ENCODE peak calls at places on chromosome 10, in five cellular contexts. One of them, this sample, is unnamed.

GRCh38 chr10:80194373-80195045 is 10.8 kb downstream of the ANXA11 start:
- DNase-seq in lower lobe of right lung: no peak
- DNase-seq in lower leg skin: no peak
- DNase-seq in CD8-positive, alpha-beta T cell: no peak
- DNase-seq in progenitor cell of endocrine pancreas: no peak
- DNase-seq in this sample: no peak

GRCh38 chr10:37906382-37906781 is 49.0 kb upstream of the ZNF248 start:
- DNase-seq in lower lobe of right lung: no peak
- DNase-seq in lower leg skin: no peak
- DNase-seq in CD8-positive, alpha-beta T cell: no peak
- DNase-seq in progenitor cell of endocrine pancreas: no peak
- DNase-seq in this sample: no peak

GRCh38 chr10:107790271-107790670 is 625.8 kb upstream of the SORCS1 start:
- DNase-seq in lower lobe of right lung: no peak
- DNase-seq in lower leg skin: no peak
- DNase-seq in CD8-positive, alpha-beta T cell: no peak
- DNase-seq in progenitor cell of endocrine pancreas: no peak
- DNase-seq in this sample: no peak

GRCh38 chr10:43793714-43794113 is 145.0 kb upstream of the ZNF32 start:
- DNase-seq in lower lobe of right lung: no peak
- DNase-seq in lower leg skin: no peak
- DNase-seq in CD8-positive, alpha-beta T cell: no peak
- DNase-seq in progenitor cell of endocrine pancreas: no peak
- DNase-seq in this sample: no peak

GRCh38 chr10:71833451-71834342 is 17.4 kb downstream of the PSAP start:
- DNase-seq in lower lobe of right lung: no peak
- DNase-seq in lower leg skin: no peak
- DNase-seq in CD8-positive, alpha-beta T cell: no peak
- DNase-seq in progenitor cell of endocrine pancreas: no peak
- DNase-seq in this sample: no peak

GRCh38 chr10:97570789-97571536 is 1.6 kb upstream of the ANKRD2 start:
- DNase-seq in lower lobe of right lung: no peak
- DNase-seq in lower leg skin: no peak
- DNase-seq in CD8-positive, alpha-beta T cell: no peak
- DNase-seq in progenitor cell of endocrine pancreas: no peak
- DNase-seq in this sample: no peak

GRCh38 chr10:60914676-60915075 is 29.3 kb downstream of the RHOBTB1 start:
- DNase-seq in lower lobe of right lung: no peak
- DNase-seq in lower leg skin: no peak
- DNase-seq in CD8-positive, alpha-beta T cell: no peak
- DNase-seq in progenitor cell of endocrine pancreas: no peak
- DNase-seq in this sample: no peak

GRCh38 chr10:77592946-77593636 is 44.5 kb downstream of the KCNMA1 start:
- DNase-seq in lower lobe of right lung: no peak
- DNase-seq in lower leg skin: no peak
- DNase-seq in CD8-positive, alpha-beta T cell: no peak
- DNase-seq in progenitor cell of endocrine pancreas: no peak
- DNase-seq in this sample: no peak

GRCh38 chr10:15236340-15236739 is 67.8 kb upstream of the NMT2 start:
- DNase-seq in lower lobe of right lung: no peak
- DNase-seq in lower leg skin: peak
- DNase-seq in CD8-positive, alpha-beta T cell: no peak
- DNase-seq in progenitor cell of endocrine pancreas: no peak
- DNase-seq in this sample: no peak

GRCh38 chr10:12019343-12019971 is 23.2 kb downstream of the UPF2 start:
- DNase-seq in lower lobe of right lung: no peak
- DNase-seq in lower leg skin: no peak
- DNase-seq in CD8-positive, alpha-beta T cell: no peak
- DNase-seq in progenitor cell of endocrine pancreas: no peak
- DNase-seq in this sample: no peak

GRCh38 chr10:62961951-62962523 is 145.9 kb upstream of the EGR2 start:
- DNase-seq in lower lobe of right lung: no peak
- DNase-seq in lower leg skin: no peak
- DNase-seq in CD8-positive, alpha-beta T cell: no peak
- DNase-seq in progenitor cell of endocrine pancreas: no peak
- DNase-seq in this sample: no peak

GRCh38 chr10:116402858-116403257 is 24.8 kb upstream of the PNLIPRP3 start:
- DNase-seq in lower lobe of right lung: no peak
- DNase-seq in lower leg skin: no peak
- DNase-seq in CD8-positive, alpha-beta T cell: no peak
- DNase-seq in progenitor cell of endocrine pancreas: no peak
- DNase-seq in this sample: no peak

GRCh38 chr10:129765664-129766550 is 198.2 kb downstream of the EBF3 start:
- DNase-seq in lower lobe of right lung: peak
- DNase-seq in lower leg skin: peak
- DNase-seq in CD8-positive, alpha-beta T cell: peak
- DNase-seq in progenitor cell of endocrine pancreas: peak
- DNase-seq in this sample: no peak

GRCh38 chr10:130454543-130455000 is 318.4 kb downstream of the GLRX3 start:
- DNase-seq in lower lobe of right lung: no peak
- DNase-seq in lower leg skin: peak
- DNase-seq in CD8-positive, alpha-beta T cell: no peak
- DNase-seq in progenitor cell of endocrine pancreas: no peak
- DNase-seq in this sample: no peak

GRCh38 chr10:101050206-101051069 is 11.4 kb upstream of the KAZALD1 start:
- DNase-seq in lower lobe of right lung: peak
- DNase-seq in lower leg skin: peak
- DNase-seq in CD8-positive, alpha-beta T cell: peak
- DNase-seq in progenitor cell of endocrine pancreas: peak
- DNase-seq in this sample: peak

GRCh38 chr10:132906106-132906505 is 36.3 kb downstream of the CFAP46 start:
- DNase-seq in lower lobe of right lung: no peak
- DNase-seq in lower leg skin: no peak
- DNase-seq in CD8-positive, alpha-beta T cell: no peak
- DNase-seq in progenitor cell of endocrine pancreas: no peak
- DNase-seq in this sample: no peak

GRCh38 chr10:49388161-49388560 is 7.7 kb downstream of the DRGX start:
- DNase-seq in lower lobe of right lung: no peak
- DNase-seq in lower leg skin: no peak
- DNase-seq in CD8-positive, alpha-beta T cell: no peak
- DNase-seq in progenitor cell of endocrine pancreas: no peak
- DNase-seq in this sample: no peak

GRCh38 chr10:61460835-61461234 is 7.7 kb upstream of the TMEM26 start:
- DNase-seq in lower lobe of right lung: no peak
- DNase-seq in lower leg skin: no peak
- DNase-seq in CD8-positive, alpha-beta T cell: no peak
- DNase-seq in progenitor cell of endocrine pancreas: no peak
- DNase-seq in this sample: no peak

GRCh38 chr10:15163261-15163864 is 5.1 kb downstream of the NMT2 start:
- DNase-seq in lower lobe of right lung: no peak
- DNase-seq in lower leg skin: no peak
- DNase-seq in CD8-positive, alpha-beta T cell: no peak
- DNase-seq in progenitor cell of endocrine pancreas: no peak
- DNase-seq in this sample: no peak

GRCh38 chr10:110872145-110872983 is 636 bp downstream of the PDCD4 start:
- DNase-seq in lower lobe of right lung: peak
- DNase-seq in lower leg skin: peak
- DNase-seq in CD8-positive, alpha-beta T cell: peak
- DNase-seq in progenitor cell of endocrine pancreas: peak
- DNase-seq in this sample: peak

GRCh38 chr10:130541090-130541489 is 404.9 kb downstream of the GLRX3 start:
- DNase-seq in lower lobe of right lung: no peak
- DNase-seq in lower leg skin: no peak
- DNase-seq in CD8-positive, alpha-beta T cell: no peak
- DNase-seq in progenitor cell of endocrine pancreas: no peak
- DNase-seq in this sample: no peak

GRCh38 chr10:44859546-44860285 is 51.4 kb upstream of the TMEM72 start:
- DNase-seq in lower lobe of right lung: no peak
- DNase-seq in lower leg skin: peak
- DNase-seq in CD8-positive, alpha-beta T cell: no peak
- DNase-seq in progenitor cell of endocrine pancreas: no peak
- DNase-seq in this sample: no peak

GRCh38 chr10:80411267-80411668 is 2.9 kb downstream of the PRXL2A start:
- DNase-seq in lower lobe of right lung: no peak
- DNase-seq in lower leg skin: no peak
- DNase-seq in CD8-positive, alpha-beta T cell: no peak
- DNase-seq in progenitor cell of endocrine pancreas: no peak
- DNase-seq in this sample: no peak

GRCh38 chr10:130847170-130847569 is 464.4 kb downstream of the TCERG1L start:
- DNase-seq in lower lobe of right lung: no peak
- DNase-seq in lower leg skin: no peak
- DNase-seq in CD8-positive, alpha-beta T cell: no peak
- DNase-seq in progenitor cell of endocrine pancreas: no peak
- DNase-seq in this sample: no peak

GRCh38 chr10:114714281-114714741 is 56.2 kb upstream of the ABLIM1 start:
- DNase-seq in lower lobe of right lung: no peak
- DNase-seq in lower leg skin: no peak
- DNase-seq in CD8-positive, alpha-beta T cell: no peak
- DNase-seq in progenitor cell of endocrine pancreas: no peak
- DNase-seq in this sample: no peak

GRCh38 chr10:31771345-31771831 is 157.2 kb downstream of the ARHGAP12 start:
- DNase-seq in lower lobe of right lung: no peak
- DNase-seq in lower leg skin: no peak
- DNase-seq in CD8-positive, alpha-beta T cell: no peak
- DNase-seq in progenitor cell of endocrine pancreas: no peak
- DNase-seq in this sample: no peak

GRCh38 chr10:97412891-97413304 is 11.8 kb upstream of the RRP12 start:
- DNase-seq in lower lobe of right lung: no peak
- DNase-seq in lower leg skin: no peak
- DNase-seq in CD8-positive, alpha-beta T cell: no peak
- DNase-seq in progenitor cell of endocrine pancreas: no peak
- DNase-seq in this sample: no peak

GRCh38 chr10:112052176-112052575 is 131.4 kb downstream of the GPAM start:
- DNase-seq in lower lobe of right lung: no peak
- DNase-seq in lower leg skin: no peak
- DNase-seq in CD8-positive, alpha-beta T cell: no peak
- DNase-seq in progenitor cell of endocrine pancreas: no peak
- DNase-seq in this sample: no peak

GRCh38 chr10:22321831-22322662 is 1.1 kb downstream of the BMI1 start:
- DNase-seq in lower lobe of right lung: peak
- DNase-seq in lower leg skin: no peak
- DNase-seq in CD8-positive, alpha-beta T cell: peak
- DNase-seq in progenitor cell of endocrine pancreas: no peak
- DNase-seq in this sample: peak

GRCh38 chr10:44911081-44911540 is at the start of gene TMEM72:
- DNase-seq in lower lobe of right lung: peak
- DNase-seq in lower leg skin: no peak
- DNase-seq in CD8-positive, alpha-beta T cell: no peak
- DNase-seq in progenitor cell of endocrine pancreas: peak
- DNase-seq in this sample: peak

GRCh38 chr10:132539431-132539839 is 1.8 kb downstream of the INPP5A start:
- DNase-seq in lower lobe of right lung: peak
- DNase-seq in lower leg skin: no peak
- DNase-seq in CD8-positive, alpha-beta T cell: no peak
- DNase-seq in progenitor cell of endocrine pancreas: no peak
- DNase-seq in this sample: peak

GRCh38 chr10:119735451-119735850 is 9.6 kb downstream of the INPP5F start:
- DNase-seq in lower lobe of right lung: no peak
- DNase-seq in lower leg skin: no peak
- DNase-seq in CD8-positive, alpha-beta T cell: no peak
- DNase-seq in progenitor cell of endocrine pancreas: no peak
- DNase-seq in this sample: no peak

GRCh38 chr10:70918851-70919530 is 30.6 kb upstream of the PCBD1 start:
- DNase-seq in lower lobe of right lung: no peak
- DNase-seq in lower leg skin: no peak
- DNase-seq in CD8-positive, alpha-beta T cell: no peak
- DNase-seq in progenitor cell of endocrine pancreas: no peak
- DNase-seq in this sample: peak

GRCh38 chr10:35453855-35454532 is 117.7 kb downstream of the CCNY start:
- DNase-seq in lower lobe of right lung: no peak
- DNase-seq in lower leg skin: peak
- DNase-seq in CD8-positive, alpha-beta T cell: no peak
- DNase-seq in progenitor cell of endocrine pancreas: no peak
- DNase-seq in this sample: no peak
- TF ChIP-seq CTCF in lower lobe of right lung: no peak
- TF ChIP-seq CTCF in lower leg skin: no peak
- TF ChIP-seq CTCF in CD8-positive, alpha-beta T cell: no peak
- TF ChIP-seq CTCF in progenitor cell of endocrine pancreas: no peak
- TF ChIP-seq CTCF in this sample: no peak

DNA sequence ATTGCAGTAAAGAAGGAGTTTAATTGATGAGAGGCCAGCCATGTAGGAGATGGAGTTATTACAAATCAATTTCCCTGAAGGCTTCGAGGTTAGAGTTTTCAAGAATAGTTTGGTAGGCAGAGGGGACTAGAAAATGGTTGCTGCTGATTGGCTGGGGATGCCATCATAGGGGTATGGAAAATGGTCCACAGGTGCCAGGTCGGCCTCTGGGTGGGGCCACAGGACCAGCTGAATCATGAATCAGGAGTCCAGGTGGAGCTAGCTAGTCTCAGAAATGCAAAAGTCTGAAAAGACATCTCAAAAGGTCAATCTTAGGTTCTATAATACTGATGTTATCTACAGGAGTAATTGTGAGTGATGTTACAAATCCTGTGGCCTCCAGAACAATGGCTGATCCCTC is 714.0 kb upstream of the GHITM start:
- DNase-seq in lower lobe of right lung: no peak
- DNase-seq in lower leg skin: no peak
- DNase-seq in CD8-positive, alpha-beta T cell: no peak
- DNase-seq in progenitor cell of endocrine pancreas: no peak
- DNase-seq in this sample: no peak
- TF ChIP-seq CTCF in lower lobe of right lung: no peak
- TF ChIP-seq CTCF in lower leg skin: no peak
- TF ChIP-seq CTCF in CD8-positive, alpha-beta T cell: no peak
- TF ChIP-seq CTCF in progenitor cell of endocrine pancreas: no peak
- TF ChIP-seq CTCF in this sample: no peak

GRCh38 chr10:79067241-79068202 is 1.2 kb upstream of the ZMIZ1 start:
- DNase-seq in lower lobe of right lung: peak
- DNase-seq in lower leg skin: peak
- DNase-seq in CD8-positive, alpha-beta T cell: peak
- DNase-seq in progenitor cell of endocrine pancreas: peak
- DNase-seq in this sample: peak
- TF ChIP-seq CTCF in lower lobe of right lung: peak
- TF ChIP-seq CTCF in lower leg skin: no peak
- TF ChIP-seq CTCF in CD8-positive, alpha-beta T cell: no peak
- TF ChIP-seq CTCF in progenitor cell of endocrine pancreas: peak
- TF ChIP-seq CTCF in this sample: no peak

DNA sequence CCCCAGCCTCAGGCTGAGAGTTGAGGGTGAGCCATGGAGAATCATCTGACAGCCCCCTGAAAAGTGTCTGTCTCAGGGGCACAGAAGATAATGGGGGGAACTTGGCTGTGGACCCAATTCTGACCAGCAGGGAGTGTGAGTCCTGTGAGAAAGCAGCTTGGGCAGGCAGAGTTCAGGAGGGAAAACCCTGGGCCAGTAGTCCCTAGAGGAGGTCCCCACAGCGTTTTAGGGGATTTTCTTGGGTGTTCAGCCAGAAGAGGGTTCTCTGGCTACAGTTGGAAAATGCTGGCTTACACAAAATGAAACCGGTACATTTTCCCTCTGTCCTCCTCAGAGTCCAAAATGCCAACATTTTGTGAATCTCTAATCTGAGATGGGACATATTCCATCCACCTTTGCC is 35.8 kb upstream of the TRIM8 start:
- DNase-seq in lower lobe of right lung: no peak
- DNase-seq in lower leg skin: no peak
- DNase-seq in CD8-positive, alpha-beta T cell: no peak
- DNase-seq in progenitor cell of endocrine pancreas: no peak
- DNase-seq in this sample: no peak
- TF ChIP-seq CTCF in lower lobe of right lung: no peak
- TF ChIP-seq CTCF in lower leg skin: no peak
- TF ChIP-seq CTCF in CD8-positive, alpha-beta T cell: no peak
- TF ChIP-seq CTCF in progenitor cell of endocrine pancreas: no peak
- TF ChIP-seq CTCF in this sample: no peak

GRCh38 chr10:27794157-27794556 is 48.5 kb upstream of the MKX start:
- DNase-seq in lower lobe of right lung: no peak
- DNase-seq in lower leg skin: no peak
- DNase-seq in CD8-positive, alpha-beta T cell: no peak
- DNase-seq in progenitor cell of endocrine pancreas: no peak
- DNase-seq in this sample: peak
- TF ChIP-seq CTCF in lower lobe of right lung: no peak
- TF ChIP-seq CTCF in lower leg skin: no peak
- TF ChIP-seq CTCF in CD8-positive, alpha-beta T cell: no peak
- TF ChIP-seq CTCF in progenitor cell of endocrine pancreas: no peak
- TF ChIP-seq CTCF in this sample: no peak

This sample was measured in nephron progenitor cell.